ENCODE peak calls at places on chromosomes 7 and 10, in seven cellular contexts. M is activated T-helper 1 cell treated with anti-CD3 and anti-CD28 coated beads, Interleukin-12 subunit alpha, Interleukin-12 subunit beta, Interleukin-2, Interleukin-4 antibody, amounts not matched to agents 30 ng/mL and 10 ng/mL and 1 ng/mL, durations not matched to agents 14 hours and 24 hours and 36 hours; T is globus pallidus; B is neural crest cell; R is nephron progenitor cell; F is iPS-NIHi11; D is HTR-8/SVneo. X is an unnamed sample.

GRCh38 chr10:11242443-11243386 is 225.0 kb downstream of the CELF2 start:
- DNase-seq in M (no peak), T (peak), B (no peak), R (no peak), F (no peak), D (no peak), X (no peak)

GRCh38 chr7:12244129-12244528 is 33.0 kb downstream of the TMEM106B start:
- DNase-seq in M (no peak), T (peak), B (no peak), R (peak), F (peak), D (peak), X (no peak)

GRCh38 chr7:37251222-37251621 is 197.4 kb downstream of the ELMO1 start:
- DNase-seq in M (no peak), T (peak), B (no peak), R (no peak), F (no peak), D (no peak), X (no peak)

GRCh38 chr10:14384096-14384730 is 53.5 kb upstream of the FRMD4A start:
- DNase-seq in M (no peak), T (no peak), B (no peak), R (no peak), F (no peak), D (no peak), X (no peak)

GRCh38 chr7:18541189-18541870 is 45.8 kb downstream of the HDAC9 start:
- DNase-seq in M (no peak), T (peak), B (no peak), R (no peak), F (peak), D (peak), X (peak)

GRCh38 chr7:69799990-69800389 is 201.7 kb downstream of the AUTS2 start:
- DNase-seq in M (no peak), T (no peak), B (no peak), R (no peak), F (no peak), D (no peak), X (no peak)

GRCh38 chr10:76248781-76249180 is 817.4 kb downstream of the LRMDA start:
- DNase-seq in M (no peak), T (no peak), B (no peak), R (no peak), F (no peak), D (no peak), X (no peak)

GRCh38 chr10:125039354-125039769 is 97.4 kb downstream of the ZRANB1 start:
- DNase-seq in M (no peak), T (no peak), B (no peak), R (no peak), F (no peak), D (no peak), X (no peak)

GRCh38 chr7:4739528-4739992 is 35.9 kb upstream of the AP5Z1 start:
- DNase-seq in M (no peak), T (peak), B (no peak), R (no peak), F (no peak), D (no peak), X (peak)

GRCh38 chr10:89355373-89355772 is 22.5 kb upstream of the IFIT1B start:
- DNase-seq in M (no peak), T (no peak), B (no peak), R (no peak), F (no peak), D (no peak), X (no peak)

GRCh38 chr10:122850705-122851640 is 5.3 kb upstream of the CUZD1 start:
- DNase-seq in M (no peak), T (no peak), B (no peak), R (no peak), F (no peak), D (no peak), X (no peak)

GRCh38 chr7:127353897-127354296 is 38.6 kb downstream of the ZNF800 start:
- DNase-seq in M (no peak), T (no peak), B (no peak), R (no peak), F (no peak), D (no peak), X (no peak)

GRCh38 chr10:125235093-125236069 is 75.0 kb upstream of the CTBP2 start:
- DNase-seq in M (no peak), T (no peak), B (no peak), R (no peak), F (no peak), D (no peak), X (no peak)

GRCh38 chr10:131747251-131747650 is 153.6 kb upstream of the PPP2R2D start:
- DNase-seq in M (no peak), T (no peak), B (no peak), R (no peak), F (no peak), D (no peak), X (no peak)

GRCh38 chr7:45074738-45075644 is 13.8 kb downstream of the NACAD start:
- DNase-seq in M (no peak), T (no peak), B (no peak), R (no peak), F (no peak), D (no peak), X (no peak)

GRCh38 chr10:118698421-118698820 is 56.3 kb downstream of the CACUL1 start:
- DNase-seq in M (peak), T (no peak), B (no peak), R (no peak), F (no peak), D (peak), X (peak)

GRCh38 chr10:78547905-78548304 is 514.2 kb downstream of the RPS24 start:
- DNase-seq in M (no peak), T (no peak), B (no peak), R (no peak), F (no peak), D (no peak), X (no peak)

GRCh38 chr7:108454674-108455523 is 1.3 kb downstream of the NRCAM start:
- DNase-seq in M (no peak), T (peak), B (peak), R (peak), F (peak), D (peak), X (peak)

GRCh38 chr7:73509463-73509862 is 12.6 kb downstream of the BAZ1B start:
- DNase-seq in M (no peak), T (no peak), B (no peak), R (no peak), F (no peak), D (no peak), X (no peak)

GRCh38 chr10:115948415-115948814 is 324.6 kb downstream of the GFRA1 start:
- DNase-seq in M (no peak), T (no peak), B (no peak), R (no peak), F (peak), D (no peak), X (no peak)

GRCh38 chr7:129741743-129742213 is 130.3 kb downstream of the NRF1 start:
- DNase-seq in M (no peak), T (peak), B (no peak), R (no peak), F (peak), D (no peak), X (no peak)

GRCh38 chr7:26688936-26689506 is 175.4 kb downstream of the SKAP2 start:
- DNase-seq in M (no peak), T (no peak), B (no peak), R (no peak), F (no peak), D (no peak), X (no peak)

GRCh38 chr7:39811161-39811614 is 138.9 kb upstream of the CDK13 start:
- DNase-seq in M (no peak), T (no peak), B (no peak), R (peak), F (no peak), D (peak), X (peak)

GRCh38 chr10:93826355-93826754 is 67.4 kb upstream of the SLC35G1 start:
- DNase-seq in M (no peak), T (no peak), B (no peak), R (no peak), F (peak), D (no peak), X (no peak)

GRCh38 chr10:119006451-119007210 is 22.9 kb upstream of the NANOS1 start:
- DNase-seq in M (no peak), T (no peak), B (no peak), R (no peak), F (no peak), D (peak), X (peak)

GRCh38 chr7:5702876-5703571 is 78.4 kb downstream of the RNF216 start:
- DNase-seq in M (no peak), T (peak), B (no peak), R (no peak), F (no peak), D (no peak), X (no peak)

GRCh38 chr7:116683786-116684185 is 11.8 kb downstream of the MET start:
- DNase-seq in M (no peak), T (no peak), B (no peak), R (no peak), F (no peak), D (no peak), X (no peak)

GRCh38 chr10:131689016-131689415 is 211.8 kb upstream of the PPP2R2D start:
- DNase-seq in M (no peak), T (no peak), B (no peak), R (no peak), F (peak), D (no peak), X (no peak)

GRCh38 chr10:113576853-113577252 is 24.0 kb downstream of the HABP2 start:
- DNase-seq in M (no peak), T (no peak), B (peak), R (peak), F (peak), D (no peak), X (no peak)

GRCh38 chr7:106493041-106493731 is 167.8 kb downstream of the CCDC71L start:
- DNase-seq in M (no peak), T (no peak), B (no peak), R (no peak), F (no peak), D (no peak), X (no peak)

GRCh38 chr10:91032614-91033248 is 111.8 kb upstream of the ANKRD1 start:
- DNase-seq in M (no peak), T (no peak), B (no peak), R (no peak), F (no peak), D (no peak), X (no peak)

GRCh38 chr7:34331102-34331501 is 326.9 kb upstream of the NPSR1 start:
- DNase-seq in M (no peak), T (no peak), B (no peak), R (no peak), F (no peak), D (no peak), X (no peak)

GRCh38 chr10:24390746-24391145 is 181.8 kb downstream of the KIAA1217 start:
- DNase-seq in M (no peak), T (no peak), B (no peak), R (no peak), F (no peak), D (no peak), X (no peak)

GRCh38 chr10:79399242-79399831 is 46.1 kb downstream of the ZCCHC24 start:
- DNase-seq in M (no peak), T (peak), B (peak), R (peak), F (peak), D (peak), X (peak)